ENCODE peak calls at places on chromosomes 16 and 17, in ten cellular contexts. One of them, this sample, is unnamed.

GRCh38 chr17:31431795-31432658 is 40.6 kb downstream of the RAB11FIP4 start:
- DNase-seq in AG10803: no peak
- DNase-seq in cardiac muscle cell: no peak
- DNase-seq in pancreas: no peak
- DNase-seq in neural progenitor cell: peak
- DNase-seq in MM.1S: no peak
- DNase-seq in fibroblast of the aortic adventitia: no peak
- DNase-seq in choroid plexus epithelial cell: no peak
- DNase-seq in CD8-positive, alpha-beta T cell: no peak
- DNase-seq in body of pancreas: no peak
- DNase-seq in this sample: no peak

GRCh38 chr17:80232438-80232837 is 12.2 kb downstream of the SLC26A11 start:
- DNase-seq in AG10803: no peak
- DNase-seq in cardiac muscle cell: no peak
- DNase-seq in pancreas: no peak
- DNase-seq in neural progenitor cell: no peak
- DNase-seq in MM.1S: no peak
- DNase-seq in fibroblast of the aortic adventitia: no peak
- DNase-seq in choroid plexus epithelial cell: no peak
- DNase-seq in CD8-positive, alpha-beta T cell: no peak
- DNase-seq in body of pancreas: no peak
- DNase-seq in this sample: no peak

GRCh38 chr16:86396918-86397317 is 113.4 kb upstream of the FOXF1 start:
- DNase-seq in AG10803: peak
- DNase-seq in cardiac muscle cell: no peak
- DNase-seq in pancreas: no peak
- DNase-seq in neural progenitor cell: no peak
- DNase-seq in MM.1S: no peak
- DNase-seq in fibroblast of the aortic adventitia: peak
- DNase-seq in choroid plexus epithelial cell: peak
- DNase-seq in CD8-positive, alpha-beta T cell: no peak
- DNase-seq in body of pancreas: no peak
- DNase-seq in this sample: no peak

GRCh38 chr16:53821957-53822625 is 118.1 kb downstream of the FTO start:
- DNase-seq in AG10803: peak
- DNase-seq in cardiac muscle cell: no peak
- DNase-seq in pancreas: no peak
- DNase-seq in neural progenitor cell: no peak
- DNase-seq in MM.1S: no peak
- DNase-seq in fibroblast of the aortic adventitia: peak
- DNase-seq in choroid plexus epithelial cell: peak
- DNase-seq in CD8-positive, alpha-beta T cell: no peak
- DNase-seq in body of pancreas: no peak
- DNase-seq in this sample: no peak

GRCh38 chr17:72425133-72425795 is 304.4 kb downstream of the SOX9 start:
- DNase-seq in AG10803: no peak
- DNase-seq in cardiac muscle cell: no peak
- DNase-seq in pancreas: no peak
- DNase-seq in neural progenitor cell: no peak
- DNase-seq in MM.1S: no peak
- DNase-seq in fibroblast of the aortic adventitia: no peak
- DNase-seq in choroid plexus epithelial cell: no peak
- DNase-seq in CD8-positive, alpha-beta T cell: no peak
- DNase-seq in body of pancreas: no peak
- DNase-seq in this sample: no peak

GRCh38 chr16:11816123-11816522 is 19.1 kb upstream of the ZC3H7A start:
- DNase-seq in AG10803: no peak
- DNase-seq in cardiac muscle cell: no peak
- DNase-seq in pancreas: no peak
- DNase-seq in neural progenitor cell: no peak
- DNase-seq in MM.1S: no peak
- DNase-seq in fibroblast of the aortic adventitia: no peak
- DNase-seq in choroid plexus epithelial cell: no peak
- DNase-seq in CD8-positive, alpha-beta T cell: no peak
- DNase-seq in body of pancreas: no peak
- DNase-seq in this sample: no peak

GRCh38 chr16:24568392-24568791 is 29.0 kb downstream of the RBBP6 start:
- DNase-seq in AG10803: peak
- DNase-seq in cardiac muscle cell: no peak
- DNase-seq in pancreas: no peak
- DNase-seq in neural progenitor cell: no peak
- DNase-seq in MM.1S: no peak
- DNase-seq in fibroblast of the aortic adventitia: peak
- DNase-seq in choroid plexus epithelial cell: peak
- DNase-seq in CD8-positive, alpha-beta T cell: no peak
- DNase-seq in body of pancreas: no peak
- DNase-seq in this sample: no peak

GRCh38 chr17:64024781-64025731 is 4.6 kb upstream of the ICAM2 start:
- DNase-seq in AG10803: no peak
- DNase-seq in cardiac muscle cell: peak
- DNase-seq in pancreas: peak
- DNase-seq in neural progenitor cell: no peak
- DNase-seq in MM.1S: no peak
- DNase-seq in fibroblast of the aortic adventitia: no peak
- DNase-seq in choroid plexus epithelial cell: peak
- DNase-seq in CD8-positive, alpha-beta T cell: peak
- DNase-seq in body of pancreas: peak
- DNase-seq in this sample: no peak

GRCh38 chr17:58352843-58353719 is 1.1 kb upstream of the SUPT4H1 start:
- DNase-seq in AG10803: peak
- DNase-seq in cardiac muscle cell: peak
- DNase-seq in pancreas: no peak
- DNase-seq in neural progenitor cell: peak
- DNase-seq in MM.1S: peak
- DNase-seq in fibroblast of the aortic adventitia: peak
- DNase-seq in choroid plexus epithelial cell: peak
- DNase-seq in CD8-positive, alpha-beta T cell: no peak
- DNase-seq in body of pancreas: peak
- DNase-seq in this sample: no peak

GRCh38 chr17:58351182-58351581 is 819 bp downstream of the SUPT4H1 start:
- DNase-seq in AG10803: no peak
- DNase-seq in cardiac muscle cell: no peak
- DNase-seq in pancreas: peak
- DNase-seq in neural progenitor cell: no peak
- DNase-seq in MM.1S: no peak
- DNase-seq in fibroblast of the aortic adventitia: no peak
- DNase-seq in choroid plexus epithelial cell: no peak
- DNase-seq in CD8-positive, alpha-beta T cell: no peak
- DNase-seq in body of pancreas: no peak
- DNase-seq in this sample: no peak

GRCh38 chr17:58354541-58355216 is 2.7 kb upstream of the SUPT4H1 start:
- DNase-seq in AG10803: no peak
- DNase-seq in cardiac muscle cell: no peak
- DNase-seq in pancreas: no peak
- DNase-seq in neural progenitor cell: no peak
- DNase-seq in MM.1S: no peak
- DNase-seq in fibroblast of the aortic adventitia: no peak
- DNase-seq in choroid plexus epithelial cell: no peak
- DNase-seq in CD8-positive, alpha-beta T cell: no peak
- DNase-seq in body of pancreas: no peak
- DNase-seq in this sample: no peak

GRCh38 chr17:58351710-58352017 is 337 bp downstream of the SUPT4H1 start:
- DNase-seq in AG10803: no peak
- DNase-seq in cardiac muscle cell: no peak
- DNase-seq in pancreas: no peak
- DNase-seq in neural progenitor cell: no peak
- DNase-seq in MM.1S: no peak
- DNase-seq in fibroblast of the aortic adventitia: no peak
- DNase-seq in choroid plexus epithelial cell: peak
- DNase-seq in CD8-positive, alpha-beta T cell: no peak
- DNase-seq in body of pancreas: no peak
- DNase-seq in this sample: no peak

DNA sequence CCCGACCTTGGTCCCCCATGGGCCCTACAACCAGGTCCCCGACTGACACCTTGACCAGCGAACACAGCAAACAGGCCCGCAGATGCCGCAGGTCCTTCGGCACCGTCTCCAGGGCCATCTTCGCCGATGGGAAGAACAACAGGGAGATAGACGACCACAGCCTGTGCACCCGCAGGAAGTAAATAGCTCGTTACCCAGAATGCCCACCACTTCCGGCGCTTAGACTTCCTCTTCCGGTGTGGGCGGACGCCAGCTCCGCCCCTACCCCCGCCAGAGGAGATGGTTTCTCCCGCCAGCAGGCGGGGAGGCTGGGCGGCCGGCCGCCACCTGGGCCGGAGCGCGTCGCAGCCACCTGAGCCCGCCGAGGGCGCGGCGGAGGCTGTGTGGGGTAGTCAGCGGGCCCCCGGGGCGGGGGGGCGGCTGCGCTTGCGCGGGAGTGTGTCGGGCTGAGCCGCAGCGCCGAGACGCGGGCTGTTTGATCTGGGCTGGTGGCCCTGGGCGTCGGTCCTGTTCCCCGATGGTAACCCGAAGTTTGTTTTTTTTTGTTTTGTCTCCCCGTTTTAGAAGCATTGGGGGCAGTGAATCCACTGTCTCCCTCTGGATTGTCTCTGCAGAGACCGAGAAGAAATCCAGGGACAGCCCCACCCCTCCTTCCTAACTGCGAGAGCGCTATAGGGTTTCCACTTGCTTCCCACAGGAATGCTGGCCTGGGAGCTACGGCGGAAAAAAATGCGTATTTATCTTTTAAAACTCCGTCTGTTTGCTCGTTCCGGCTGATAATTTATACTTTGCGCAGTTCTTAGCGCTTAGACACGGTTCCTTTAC is at the start of gene SUPT4H1:
- DNase-seq in AG10803: peak
- DNase-seq in cardiac muscle cell: peak
- DNase-seq in pancreas: peak
- DNase-seq in neural progenitor cell: peak
- DNase-seq in MM.1S: peak
- DNase-seq in fibroblast of the aortic adventitia: peak
- DNase-seq in choroid plexus epithelial cell: peak
- DNase-seq in CD8-positive, alpha-beta T cell: peak
- DNase-seq in body of pancreas: peak
- DNase-seq in this sample: peak
- TF ChIP-seq CTCF in AG10803: peak
- TF ChIP-seq CTCF in cardiac muscle cell: no peak
- TF ChIP-seq CTCF in pancreas: no peak
- TF ChIP-seq CTCF in neural progenitor cell: no peak
- TF ChIP-seq CTCF in MM.1S: no peak
- TF ChIP-seq CTCF in fibroblast of the aortic adventitia: no peak
- TF ChIP-seq CTCF in choroid plexus epithelial cell: no peak
- TF ChIP-seq CTCF in CD8-positive, alpha-beta T cell: no peak
- TF ChIP-seq CTCF in body of pancreas: peak
- TF ChIP-seq CTCF in this sample: peak

GRCh38 chr17:7262192-7263070 is at the start of gene CLDN7:
- DNase-seq in AG10803: no peak
- DNase-seq in cardiac muscle cell: no peak
- DNase-seq in pancreas: peak
- DNase-seq in neural progenitor cell: peak
- DNase-seq in MM.1S: no peak
- DNase-seq in fibroblast of the aortic adventitia: no peak
- DNase-seq in choroid plexus epithelial cell: no peak
- DNase-seq in CD8-positive, alpha-beta T cell: no peak
- DNase-seq in body of pancreas: peak
- DNase-seq in this sample: peak
- H3K4me3 ChIP-seq in AG10803: peak
- H3K4me3 ChIP-seq in cardiac muscle cell: peak
- H3K4me3 ChIP-seq in pancreas: peak
- H3K4me3 ChIP-seq in neural progenitor cell: peak
- H3K4me3 ChIP-seq in MM.1S: peak
- H3K4me3 ChIP-seq in fibroblast of the aortic adventitia: peak
- H3K4me3 ChIP-seq in choroid plexus epithelial cell: peak
- H3K4me3 ChIP-seq in CD8-positive, alpha-beta T cell: peak
- H3K4me3 ChIP-seq in body of pancreas: peak
- H3K4me3 ChIP-seq in this sample: peak

DNA sequence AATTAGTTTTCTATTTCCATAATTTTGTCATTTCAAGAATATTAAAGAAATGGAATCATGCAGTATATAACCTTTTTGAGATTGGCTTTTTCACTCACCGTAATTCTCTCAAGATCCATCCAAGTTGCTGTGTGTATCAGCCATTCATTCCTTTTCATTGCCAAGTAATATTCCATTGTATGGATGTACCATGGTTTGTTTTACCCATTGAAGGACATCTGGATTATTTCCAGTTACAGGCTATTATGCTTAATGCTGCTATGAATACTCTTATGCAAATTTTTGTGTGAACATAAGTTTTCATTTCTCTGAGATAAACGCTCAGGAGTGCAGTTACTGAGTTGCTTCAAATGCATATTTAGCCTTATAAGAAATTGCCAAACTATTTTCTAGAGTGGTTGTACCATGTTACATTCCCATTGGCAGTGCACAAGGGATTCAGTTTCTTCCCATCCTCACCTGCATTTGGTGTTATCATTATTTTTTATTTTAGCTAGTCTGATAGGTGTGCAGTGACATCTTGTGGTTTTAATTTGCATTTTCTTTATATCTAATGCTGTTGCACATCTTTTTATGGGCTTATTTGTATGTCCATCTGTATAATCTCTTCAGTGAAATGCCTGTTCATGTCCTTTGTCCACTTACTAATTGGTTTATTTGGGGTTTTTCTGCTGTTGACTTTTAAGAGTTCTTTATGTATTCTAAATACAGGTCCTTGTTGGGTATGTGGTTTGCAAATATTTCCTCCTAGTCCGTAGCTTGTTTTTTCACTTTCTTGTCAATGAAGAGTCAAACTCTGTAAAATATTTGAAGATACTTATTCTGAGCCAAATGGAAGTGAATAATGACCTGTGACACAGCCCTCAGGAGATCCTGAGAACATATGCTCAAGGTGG is 32.7 kb downstream of the BMERB1 start:
- DNase-seq in AG10803: no peak
- DNase-seq in cardiac muscle cell: no peak
- DNase-seq in pancreas: no peak
- DNase-seq in neural progenitor cell: no peak
- DNase-seq in MM.1S: peak
- DNase-seq in fibroblast of the aortic adventitia: peak
- DNase-seq in choroid plexus epithelial cell: peak
- DNase-seq in CD8-positive, alpha-beta T cell: no peak
- DNase-seq in body of pancreas: no peak
- DNase-seq in this sample: no peak
- TF ChIP-seq CTCF in AG10803: peak
- TF ChIP-seq CTCF in cardiac muscle cell: no peak
- TF ChIP-seq CTCF in pancreas: no peak
- TF ChIP-seq CTCF in neural progenitor cell: no peak
- TF ChIP-seq CTCF in MM.1S: peak
- TF ChIP-seq CTCF in fibroblast of the aortic adventitia: peak
- TF ChIP-seq CTCF in choroid plexus epithelial cell: peak
- TF ChIP-seq CTCF in CD8-positive, alpha-beta T cell: no peak
- TF ChIP-seq CTCF in body of pancreas: peak
- TF ChIP-seq CTCF in this sample: peak

DNA sequence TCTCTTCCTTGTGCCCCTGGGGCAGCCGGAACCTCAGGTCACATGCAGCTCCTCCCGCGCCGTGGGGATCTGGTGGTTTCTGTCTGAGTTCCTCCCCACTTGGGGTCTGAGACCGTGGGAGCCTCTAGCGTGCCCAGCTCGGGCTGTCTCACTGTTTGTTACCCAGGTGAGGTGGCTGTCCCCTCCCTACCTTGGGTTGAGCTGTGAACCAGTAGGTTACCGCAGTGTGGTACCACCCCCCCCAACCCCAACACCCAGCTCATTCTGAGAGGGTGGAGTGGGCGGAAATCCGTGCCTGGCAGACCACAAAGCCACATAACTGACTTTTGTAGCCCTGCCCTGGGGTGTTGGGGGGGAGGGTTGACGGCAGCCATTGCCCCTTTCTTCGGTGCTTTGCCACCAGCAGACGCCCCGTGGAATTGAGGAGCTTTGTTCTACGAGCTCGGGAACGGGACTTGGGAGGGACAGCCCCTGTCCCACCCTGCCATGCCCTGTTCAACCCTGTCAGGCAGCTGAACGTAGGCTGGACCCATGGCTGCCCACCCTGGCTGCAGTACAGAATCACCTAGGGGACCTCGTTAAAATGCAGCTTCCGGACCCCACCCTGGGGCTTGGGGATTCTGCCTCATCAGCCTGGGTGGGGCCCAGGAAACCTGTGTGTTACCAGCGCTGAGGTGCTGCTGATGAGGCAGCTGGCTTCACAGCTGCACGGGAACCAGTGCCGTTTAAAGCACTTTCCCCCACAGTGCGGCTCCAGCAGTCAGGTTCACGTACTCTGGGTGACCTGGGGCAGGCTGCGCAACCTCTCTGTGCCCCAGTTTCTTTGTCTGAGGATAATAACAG is 18.5 kb downstream of the RAP1GAP2 start:
- DNase-seq in AG10803: no peak
- DNase-seq in cardiac muscle cell: no peak
- DNase-seq in pancreas: no peak
- DNase-seq in neural progenitor cell: no peak
- DNase-seq in MM.1S: peak
- DNase-seq in fibroblast of the aortic adventitia: no peak
- DNase-seq in choroid plexus epithelial cell: no peak
- DNase-seq in CD8-positive, alpha-beta T cell: peak
- DNase-seq in body of pancreas: no peak
- DNase-seq in this sample: no peak
- H3K4me3 ChIP-seq in AG10803: no peak
- H3K4me3 ChIP-seq in cardiac muscle cell: no peak
- H3K4me3 ChIP-seq in pancreas: no peak
- H3K4me3 ChIP-seq in neural progenitor cell: no peak
- H3K4me3 ChIP-seq in MM.1S: peak
- H3K4me3 ChIP-seq in fibroblast of the aortic adventitia: no peak
- H3K4me3 ChIP-seq in choroid plexus epithelial cell: no peak
- H3K4me3 ChIP-seq in CD8-positive, alpha-beta T cell: peak
- H3K4me3 ChIP-seq in body of pancreas: no peak
- H3K4me3 ChIP-seq in this sample: no peak